ENCODE peak calls at places on chromosomes 6 and 20, in ten cellular contexts. One of them, this sample, is unnamed.

GRCh38 chr20:49812463-49813304 is at the start of gene SLC9A8:
- DNase-seq in A549: peak
- DNase-seq in fibroblast of lung: peak
- DNase-seq in IMR-90: peak
- DNase-seq in OCI-LY7: peak
- DNase-seq in hepatocyte: peak
- DNase-seq in neuronal stem cell: peak
- DNase-seq in PC-3: peak
- DNase-seq in mammary epithelial cell: peak
- DNase-seq in K562: peak
- DNase-seq in this sample: peak

GRCh38 chr6:113271437-113271836 is 585.7 kb upstream of the MARCKS start:
- DNase-seq in A549: no peak
- DNase-seq in fibroblast of lung: peak
- DNase-seq in IMR-90: no peak
- DNase-seq in OCI-LY7: no peak
- DNase-seq in hepatocyte: no peak
- DNase-seq in neuronal stem cell: no peak
- DNase-seq in PC-3: no peak
- DNase-seq in mammary epithelial cell: no peak
- DNase-seq in K562: no peak
- DNase-seq in this sample: no peak

GRCh38 chr6:38639498-38640215 is at the start of gene BTBD9:
- DNase-seq in A549: peak
- DNase-seq in fibroblast of lung: peak
- DNase-seq in IMR-90: peak
- DNase-seq in OCI-LY7: peak
- DNase-seq in hepatocyte: peak
- DNase-seq in neuronal stem cell: peak
- DNase-seq in PC-3: peak
- DNase-seq in mammary epithelial cell: peak
- DNase-seq in K562: peak
- DNase-seq in this sample: peak

GRCh38 chr20:22492497-22492896 is 91.9 kb downstream of the FOXA2 start:
- DNase-seq in A549: peak
- DNase-seq in fibroblast of lung: no peak
- DNase-seq in IMR-90: no peak
- DNase-seq in OCI-LY7: no peak
- DNase-seq in hepatocyte: no peak
- DNase-seq in neuronal stem cell: no peak
- DNase-seq in PC-3: peak
- DNase-seq in mammary epithelial cell: no peak
- DNase-seq in K562: no peak
- DNase-seq in this sample: no peak

GRCh38 chr6:9799582-9799981 is 615.3 kb downstream of the TFAP2A start:
- DNase-seq in A549: no peak
- DNase-seq in fibroblast of lung: no peak
- DNase-seq in IMR-90: no peak
- DNase-seq in OCI-LY7: no peak
- DNase-seq in hepatocyte: no peak
- DNase-seq in neuronal stem cell: no peak
- DNase-seq in PC-3: no peak
- DNase-seq in mammary epithelial cell: no peak
- DNase-seq in K562: no peak
- DNase-seq in this sample: no peak

GRCh38 chr20:17966432-17967312 is 1.9 kb downstream of the SNX5 start:
- DNase-seq in A549: peak
- DNase-seq in fibroblast of lung: peak
- DNase-seq in IMR-90: peak
- DNase-seq in OCI-LY7: peak
- DNase-seq in hepatocyte: peak
- DNase-seq in neuronal stem cell: no peak
- DNase-seq in PC-3: peak
- DNase-seq in mammary epithelial cell: peak
- DNase-seq in K562: no peak
- DNase-seq in this sample: peak

GRCh38 chr20:63494084-63494419 is 4.8 kb downstream of the EEF1A2 start:
- DNase-seq in A549: no peak
- DNase-seq in fibroblast of lung: no peak
- DNase-seq in IMR-90: no peak
- DNase-seq in OCI-LY7: no peak
- DNase-seq in hepatocyte: no peak
- DNase-seq in neuronal stem cell: no peak
- DNase-seq in PC-3: no peak
- DNase-seq in mammary epithelial cell: no peak
- DNase-seq in K562: no peak
- DNase-seq in this sample: no peak

GRCh38 chr6:16322666-16323312 is 84.4 kb downstream of the GMPR start:
- DNase-seq in A549: no peak
- DNase-seq in fibroblast of lung: peak
- DNase-seq in IMR-90: peak
- DNase-seq in OCI-LY7: peak
- DNase-seq in hepatocyte: peak
- DNase-seq in neuronal stem cell: no peak
- DNase-seq in PC-3: peak
- DNase-seq in mammary epithelial cell: no peak
- DNase-seq in K562: peak
- DNase-seq in this sample: peak

GRCh38 chr20:43695571-43695970 is 28.7 kb downstream of the MYBL2 start:
- DNase-seq in A549: no peak
- DNase-seq in fibroblast of lung: no peak
- DNase-seq in IMR-90: no peak
- DNase-seq in OCI-LY7: no peak
- DNase-seq in hepatocyte: no peak
- DNase-seq in neuronal stem cell: no peak
- DNase-seq in PC-3: no peak
- DNase-seq in mammary epithelial cell: no peak
- DNase-seq in K562: no peak
- DNase-seq in this sample: no peak

GRCh38 chr6:87180105-87180504 is 24.7 kb downstream of the ZNF292 start:
- DNase-seq in A549: no peak
- DNase-seq in fibroblast of lung: no peak
- DNase-seq in IMR-90: no peak
- DNase-seq in OCI-LY7: no peak
- DNase-seq in hepatocyte: no peak
- DNase-seq in neuronal stem cell: no peak
- DNase-seq in PC-3: no peak
- DNase-seq in mammary epithelial cell: no peak
- DNase-seq in K562: no peak
- DNase-seq in this sample: no peak

GRCh38 chr6:674956-675355 is 18.0 kb downstream of the EXOC2 start:
- DNase-seq in A549: no peak
- DNase-seq in fibroblast of lung: no peak
- DNase-seq in IMR-90: no peak
- DNase-seq in OCI-LY7: no peak
- DNase-seq in hepatocyte: no peak
- DNase-seq in neuronal stem cell: no peak
- DNase-seq in PC-3: no peak
- DNase-seq in mammary epithelial cell: no peak
- DNase-seq in K562: no peak
- DNase-seq in this sample: no peak

GRCh38 chr20:48563191-48563884 is 264.5 kb downstream of the PREX1 start:
- DNase-seq in A549: no peak
- DNase-seq in fibroblast of lung: no peak
- DNase-seq in IMR-90: no peak
- DNase-seq in OCI-LY7: no peak
- DNase-seq in hepatocyte: no peak
- DNase-seq in neuronal stem cell: no peak
- DNase-seq in PC-3: no peak
- DNase-seq in mammary epithelial cell: no peak
- DNase-seq in K562: no peak
- DNase-seq in this sample: no peak

GRCh38 chr20:41031243-41031619 is 2.6 kb downstream of the TOP1 start:
- DNase-seq in A549: no peak
- DNase-seq in fibroblast of lung: no peak
- DNase-seq in IMR-90: no peak
- DNase-seq in OCI-LY7: no peak
- DNase-seq in hepatocyte: no peak
- DNase-seq in neuronal stem cell: no peak
- DNase-seq in PC-3: no peak
- DNase-seq in mammary epithelial cell: no peak
- DNase-seq in K562: no peak
- DNase-seq in this sample: no peak
- H3K4me3 ChIP-seq in A549: peak
- H3K4me3 ChIP-seq in fibroblast of lung: peak
- H3K4me3 ChIP-seq in IMR-90: peak
- H3K4me3 ChIP-seq in OCI-LY7: peak
- H3K4me3 ChIP-seq in hepatocyte: peak
- H3K4me3 ChIP-seq in neuronal stem cell: no peak
- H3K4me3 ChIP-seq in PC-3: peak
- H3K4me3 ChIP-seq in mammary epithelial cell: peak
- H3K4me3 ChIP-seq in K562: peak
- H3K4me3 ChIP-seq in this sample: no peak

DNA sequence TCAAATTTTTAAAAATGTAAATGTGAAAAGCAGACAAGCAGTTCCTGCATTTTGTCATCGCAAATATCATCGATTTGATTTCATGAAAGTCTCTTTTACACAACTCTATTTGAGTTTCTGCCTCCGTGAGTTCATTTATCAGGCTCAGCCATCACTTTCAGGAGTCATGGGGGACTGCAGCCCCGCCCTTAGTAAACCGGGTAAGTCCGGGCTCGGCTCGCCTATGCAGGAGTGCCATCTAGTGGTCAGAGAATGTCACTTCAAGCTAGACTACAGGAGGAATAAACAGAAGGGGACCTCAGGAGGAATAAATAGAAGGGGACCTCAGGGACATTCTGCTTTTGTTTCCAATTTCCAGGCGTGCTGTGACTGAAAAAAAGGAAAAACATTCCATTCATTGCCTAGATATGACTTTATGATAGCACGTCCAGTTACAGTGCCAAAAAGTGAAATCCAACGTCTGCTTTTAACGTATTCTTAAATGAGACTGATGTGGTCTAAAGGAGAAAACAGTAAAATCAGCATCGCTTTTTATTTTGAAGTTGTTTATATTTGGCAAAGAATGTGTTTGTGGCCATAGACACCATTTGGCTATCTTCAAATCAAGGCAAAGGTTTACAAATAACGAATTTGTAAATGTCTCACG is 333.9 kb downstream of the HACE1 start:
- DNase-seq in A549: peak
- DNase-seq in fibroblast of lung: peak
- DNase-seq in IMR-90: peak
- DNase-seq in OCI-LY7: peak
- DNase-seq in hepatocyte: peak
- DNase-seq in neuronal stem cell: peak
- DNase-seq in PC-3: peak
- DNase-seq in mammary epithelial cell: peak
- DNase-seq in K562: peak
- DNase-seq in this sample: peak
- H3K4me2 ChIP-seq in A549: peak
- H3K4me2 ChIP-seq in fibroblast of lung: peak
- H3K4me2 ChIP-seq in IMR-90: peak
- H3K4me2 ChIP-seq in OCI-LY7: peak
- H3K4me2 ChIP-seq in hepatocyte: peak
- H3K4me2 ChIP-seq in neuronal stem cell: no peak
- H3K4me2 ChIP-seq in PC-3: peak
- H3K4me2 ChIP-seq in mammary epithelial cell: peak
- H3K4me2 ChIP-seq in K562: peak
- H3K4me2 ChIP-seq in this sample: no peak

GRCh38 chr6:97293198-97293696 is 10.2 kb upstream of the MMS22L start:
- DNase-seq in A549: no peak
- DNase-seq in fibroblast of lung: peak
- DNase-seq in IMR-90: peak
- DNase-seq in OCI-LY7: no peak
- DNase-seq in hepatocyte: no peak
- DNase-seq in neuronal stem cell: no peak
- DNase-seq in PC-3: peak
- DNase-seq in mammary epithelial cell: peak
- DNase-seq in K562: no peak
- DNase-seq in this sample: no peak

GRCh38 chr6:97289332-97289731 is 6.3 kb upstream of the MMS22L start:
- DNase-seq in A549: no peak
- DNase-seq in fibroblast of lung: no peak
- DNase-seq in IMR-90: no peak
- DNase-seq in OCI-LY7: no peak
- DNase-seq in hepatocyte: no peak
- DNase-seq in neuronal stem cell: no peak
- DNase-seq in PC-3: no peak
- DNase-seq in mammary epithelial cell: no peak
- DNase-seq in K562: no peak
- DNase-seq in this sample: peak

GRCh38 chr6:97292671-97293070 is 9.7 kb upstream of the MMS22L start:
- DNase-seq in A549: no peak
- DNase-seq in fibroblast of lung: peak
- DNase-seq in IMR-90: peak
- DNase-seq in OCI-LY7: no peak
- DNase-seq in hepatocyte: no peak
- DNase-seq in neuronal stem cell: no peak
- DNase-seq in PC-3: peak
- DNase-seq in mammary epithelial cell: no peak
- DNase-seq in K562: no peak
- DNase-seq in this sample: no peak

DNA sequence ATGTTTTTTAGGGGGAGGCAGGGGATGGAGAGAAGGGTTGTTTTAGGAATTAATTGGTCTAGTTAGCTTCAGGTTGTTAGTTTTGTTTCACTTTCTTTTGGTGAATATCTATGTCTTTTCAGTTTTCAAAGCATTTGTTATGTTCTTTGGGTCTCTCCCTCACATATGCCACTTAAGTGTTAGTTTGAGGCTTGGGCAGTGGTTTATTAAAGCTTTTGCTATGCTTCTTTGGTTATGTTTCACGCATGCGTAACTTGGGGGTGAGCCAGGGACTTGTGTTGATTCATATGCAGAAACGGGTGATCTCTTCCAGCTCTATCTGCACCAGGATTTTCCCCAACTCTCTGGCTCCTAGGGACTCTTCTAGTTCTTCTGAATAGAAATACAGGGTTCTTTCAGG is 11.4 kb upstream of the MMS22L start:
- DNase-seq in A549: no peak
- DNase-seq in fibroblast of lung: peak
- DNase-seq in IMR-90: peak
- DNase-seq in OCI-LY7: no peak
- DNase-seq in hepatocyte: no peak
- DNase-seq in neuronal stem cell: no peak
- DNase-seq in PC-3: peak
- DNase-seq in mammary epithelial cell: peak
- DNase-seq in K562: no peak
- DNase-seq in this sample: no peak
- H3K4me3 ChIP-seq in A549: no peak
- H3K4me3 ChIP-seq in fibroblast of lung: no peak
- H3K4me3 ChIP-seq in IMR-90: no peak
- H3K4me3 ChIP-seq in OCI-LY7: no peak
- H3K4me3 ChIP-seq in hepatocyte: no peak
- H3K4me3 ChIP-seq in neuronal stem cell: no peak
- H3K4me3 ChIP-seq in PC-3: no peak
- H3K4me3 ChIP-seq in mammary epithelial cell: no peak
- H3K4me3 ChIP-seq in K562: no peak
- H3K4me3 ChIP-seq in this sample: no peak

DNA sequence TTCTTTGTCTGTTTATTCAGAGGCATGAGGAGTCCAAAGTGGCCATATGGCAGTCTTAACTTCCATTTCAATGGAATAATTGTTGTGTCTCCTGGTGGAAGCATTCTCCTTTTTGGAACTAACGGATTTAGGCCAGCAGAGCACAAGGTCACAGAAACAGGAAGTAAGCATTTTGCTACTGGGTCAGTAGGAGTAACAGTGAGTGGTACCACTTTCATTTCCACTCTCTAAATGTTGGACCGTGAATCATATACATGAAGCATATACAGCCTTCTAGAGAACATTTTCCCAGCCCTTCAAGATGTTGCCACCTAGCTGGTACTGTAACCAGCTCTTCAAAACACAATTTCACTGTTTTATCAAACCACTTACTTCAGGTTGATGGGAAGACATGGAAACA is 182.8 kb downstream of the EYS start:
- DNase-seq in A549: no peak
- DNase-seq in fibroblast of lung: no peak
- DNase-seq in IMR-90: no peak
- DNase-seq in OCI-LY7: no peak
- DNase-seq in hepatocyte: no peak
- DNase-seq in neuronal stem cell: no peak
- DNase-seq in PC-3: no peak
- DNase-seq in mammary epithelial cell: no peak
- DNase-seq in K562: no peak
- DNase-seq in this sample: no peak
- H3K4me2 ChIP-seq in A549: no peak
- H3K4me2 ChIP-seq in fibroblast of lung: no peak
- H3K4me2 ChIP-seq in IMR-90: no peak
- H3K4me2 ChIP-seq in OCI-LY7: no peak
- H3K4me2 ChIP-seq in hepatocyte: no peak
- H3K4me2 ChIP-seq in neuronal stem cell: no peak
- H3K4me2 ChIP-seq in PC-3: no peak
- H3K4me2 ChIP-seq in mammary epithelial cell: no peak
- H3K4me2 ChIP-seq in K562: no peak
- H3K4me2 ChIP-seq in this sample: no peak